ENCODE peak calls at places on chromosomes 3 and 15, in six cellular contexts. J is K562, T is HepG2, H is GM12891, D is GM12878, F is H1. I is an unnamed sample.
A peak's percentile ranks its signal among the peaks of the same experiment; 100 is the strongest.

GRCh38 chr15:89338036-89338435 is 3.4 kb upstream of the POLG start:
- DNase-seq in J (no peak), T (no peak), H (no peak), D (no peak), F (no peak), I (no peak)

GRCh38 chr3:41117398-41117870 is 81.9 kb upstream of the CTNNB1 start:
- DNase-seq in J (peak; percentile 95), T (peak; percentile 95), H (peak; percentile 27), D (peak; percentile 66), F (no peak), I (peak; percentile 34)

GRCh38 chr3:17820704-17821103 is 78.3 kb upstream of the TBC1D5 start:
- DNase-seq in J (no peak), T (no peak), H (no peak), D (no peak), F (no peak), I (no peak)

GRCh38 chr15:61748529-61748928 is 311.7 kb downstream of the VPS13C start:
- DNase-seq in J (no peak), T (no peak), H (no peak), D (no peak), F (no peak), I (no peak)

GRCh38 chr3:60086811-60087210 is 1037.0 kb upstream of the CFAP20DC start:
- DNase-seq in J (peak; percentile 48), T (peak; percentile 1), H (no peak), D (peak; percentile 23), F (no peak), I (no peak)

GRCh38 chr3:18716101-18716500 is 291.0 kb upstream of the SATB1 start:
- DNase-seq in J (no peak), T (no peak), H (no peak), D (no peak), F (no peak), I (no peak)

GRCh38 chr3:104102386-104102785 is 1264.3 kb upstream of the ALCAM start:
- DNase-seq in J (peak; percentile 1), T (peak; percentile 29), H (peak; percentile 15), D (peak; percentile 23), F (no peak), I (no peak)

GRCh38 chr3:71101581-71101980 is 481.9 kb downstream of the FOXP1 start:
- DNase-seq in J (no peak), T (no peak), H (no peak), D (no peak), F (no peak), I (no peak)

GRCh38 chr3:153595186-153595815 is 433.3 kb downstream of the RAP2B start:
- DNase-seq in J (peak; percentile 37), T (peak; percentile 18), H (no peak), D (no peak), F (no peak), I (no peak)

GRCh38 chr3:124395584-124396340 is 334.5 kb upstream of the UMPS start:
- DNase-seq in J (no peak), T (no peak), H (no peak), D (no peak), F (no peak), I (no peak)

GRCh38 chr15:54839379-54839778 is 357.4 kb downstream of the RSL24D1 start:
- DNase-seq in J (no peak), T (no peak), H (no peak), D (no peak), F (no peak), I (no peak)

GRCh38 chr3:162704238-162704637 is 1207.6 kb downstream of the OTOL1 start:
- DNase-seq in J (no peak), T (no peak), H (no peak), D (no peak), F (no peak), I (no peak)

GRCh38 chr3:55203006-55203405 is 275.1 kb upstream of the LRTM1 start:
- DNase-seq in J (no peak), T (no peak), H (no peak), D (no peak), F (no peak), I (no peak)

GRCh38 chr3:138911621-138912020 is 35.3 kb downstream of the FOXL2 start:
- DNase-seq in J (no peak), T (no peak), H (no peak), D (no peak), F (no peak), I (no peak)

GRCh38 chr3:128970741-128971048 is 23.2 kb downstream of the CFAP92 start:
- DNase-seq in J (no peak), T (no peak), H (no peak), D (no peak), F (no peak), I (no peak)

GRCh38 chr3:11764931-11765363 is 81.7 kb downstream of the TAMM41 start:
- DNase-seq in J (no peak), T (no peak), H (no peak), D (no peak), F (no peak), I (no peak)

GRCh38 chr3:54706783-54707182 is 221.1 kb downstream of the LRTM1 start:
- DNase-seq in J (no peak), T (no peak), H (no peak), D (no peak), F (no peak), I (no peak)

GRCh38 chr3:47910777-47911440 is 105.3 kb downstream of the MAP4 start:
- DNase-seq in J (peak; percentile 72), T (peak; percentile 14), H (no peak), D (no peak), F (peak; percentile 10), I (no peak)

GRCh38 chr3:18593231-18593630 is 168.1 kb upstream of the SATB1 start:
- DNase-seq in J (no peak), T (no peak), H (no peak), D (no peak), F (no peak), I (no peak)

GRCh38 chr3:50591196-50591741 is 20.3 kb downstream of the CISH start:
- DNase-seq in J (no peak), T (no peak), H (no peak), D (no peak), F (no peak), I (no peak)

GRCh38 chr3:194212021-194212868 is 76.3 kb downstream of the HES1 start:
- DNase-seq in J (no peak), T (no peak), H (no peak), D (no peak), F (no peak), I (no peak)

GRCh38 chr3:154552338-154552737 is 122.3 kb upstream of the GPR149 start:
- DNase-seq in J (peak; percentile 3), T (peak; percentile 6), H (no peak), D (no peak), F (peak; percentile 5), I (no peak)

GRCh38 chr3:116445291-116445841 is at the start of gene LSAMP:
- DNase-seq in J (no peak), T (no peak), H (no peak), D (no peak), F (peak; percentile 41), I (no peak)

GRCh38 chr3:139113766-139114165 is 69.1 kb upstream of the PRR23C start:
- DNase-seq in J (no peak), T (no peak), H (no peak), D (no peak), F (no peak), I (no peak)

GRCh38 chr3:53194218-53195065 is 33.4 kb downstream of the PRKCD start:
- DNase-seq in J (no peak), T (no peak), H (no peak), D (no peak), F (no peak), I (no peak)

DNA sequence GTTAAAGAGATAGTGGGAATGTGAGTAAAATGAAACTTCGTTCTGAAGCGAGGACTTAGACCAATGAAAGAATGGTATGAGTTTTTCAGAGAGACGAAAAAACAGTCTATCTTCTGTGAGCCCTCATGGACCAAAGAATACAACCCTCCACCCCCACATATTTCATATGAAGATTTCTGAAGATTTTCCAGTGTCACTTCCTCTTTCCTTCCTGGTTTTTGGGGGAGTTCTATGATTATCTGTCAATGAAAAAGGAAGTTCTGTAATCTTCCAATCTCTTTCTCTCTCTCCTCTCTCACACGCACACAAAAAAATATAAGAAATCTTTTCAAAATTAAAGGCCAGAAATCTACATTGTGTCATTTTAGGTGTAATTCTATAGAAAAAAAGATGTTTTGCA is 27.7 kb downstream of the CMSS1 start:
- DNase-seq in J (no peak), T (no peak), H (no peak), D (no peak), F (no peak), I (no peak)
- TF ChIP-seq TAF1 in J (no peak), T (no peak), H (no peak), D (no peak), F (no peak), I (no peak)

DNA sequence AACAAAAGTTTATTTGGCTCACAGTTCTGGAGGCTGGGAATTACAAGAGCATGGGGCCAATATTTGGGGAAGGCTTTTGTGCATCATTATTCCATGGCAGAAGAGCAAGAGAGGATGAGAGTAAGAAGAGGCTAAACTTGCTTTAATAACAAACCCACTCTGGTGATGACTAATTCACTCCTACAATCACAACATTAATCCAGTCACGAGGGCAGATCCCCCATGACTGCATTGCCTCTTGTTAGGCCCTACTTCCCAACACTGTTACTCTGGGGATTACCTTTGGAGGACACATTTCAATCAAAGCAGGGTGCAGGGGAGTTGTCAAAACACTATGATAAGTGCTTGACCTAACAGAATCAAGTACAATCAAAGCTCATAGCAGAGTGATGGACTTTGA is 181.7 kb downstream of the BBX start:
- DNase-seq in J (no peak), T (no peak), H (no peak), D (no peak), F (no peak), I (no peak)
- TF ChIP-seq POLR2AphosphoS5 in J (no peak), T (no peak), H (no peak), D (no peak), F (no peak), I (no peak)

GRCh38 chr3:123201557-123202427 is at the start of gene SEC22A:
- DNase-seq in J (peak; percentile 93), T (peak; percentile 91), H (peak; percentile 82), D (peak; percentile 89), F (peak; percentile 92), I (peak; percentile 81)
- TF ChIP-seq POLR2A in J (peak; percentile 75), T (peak; percentile 67), H (peak; percentile 87), D (peak; percentile 86), F (peak; percentile 87), I (peak; percentile 85)

GRCh38 chr15:87609909-87610308 is 646.6 kb downstream of the NTRK3 start:
- DNase-seq in J (no peak), T (no peak), H (no peak), D (no peak), F (no peak), I (no peak)

GRCh38 chr15:87608238-87609028 is 648.1 kb downstream of the NTRK3 start:
- DNase-seq in J (peak; percentile 65), T (no peak), H (no peak), D (no peak), F (no peak), I (no peak)

GRCh38 chr15:87604857-87605446 is 651.6 kb downstream of the NTRK3 start:
- DNase-seq in J (peak; percentile 37), T (no peak), H (peak; percentile 10), D (no peak), F (no peak), I (peak; percentile 1)

GRCh38 chr15:87609474-87609873 is 647.1 kb downstream of the NTRK3 start:
- DNase-seq in J (peak; percentile 35), T (no peak), H (no peak), D (no peak), F (no peak), I (no peak)

DNA sequence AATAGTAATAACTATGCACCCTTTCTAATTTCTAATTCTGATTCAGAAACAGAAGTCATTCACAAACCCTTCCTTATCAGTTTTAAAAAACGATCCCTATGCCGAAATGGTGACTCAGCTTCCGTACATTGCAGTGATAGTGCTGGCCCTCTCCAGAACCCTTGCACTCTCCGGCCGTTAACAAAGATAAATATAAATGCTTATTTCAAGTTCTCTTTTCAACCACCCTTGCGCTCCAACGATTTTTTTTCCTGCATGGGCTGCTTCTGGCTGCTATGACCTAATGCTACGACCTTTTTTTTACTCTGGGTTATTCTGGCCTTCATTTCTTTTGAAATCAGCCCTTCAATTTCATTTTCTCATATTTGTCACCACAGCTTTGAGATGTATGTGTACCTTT is 646.2 kb downstream of the NTRK3 start:
- DNase-seq in J (peak; percentile 89), T (no peak), H (no peak), D (no peak), F (no peak), I (no peak)
- TF ChIP-seq TAF1 in J (no peak), T (no peak), H (no peak), D (no peak), F (no peak), I (no peak)

I was measured in GM12892.